ENCODE peak calls at places on chromosomes 11 and 22, in four cellular contexts. One of them, this sample, is unnamed.

GRCh38 chr11:120612363-120613263 is 101.1 kb downstream of the GRIK4 start:
- DNase-seq in putamen: no peak
- DNase-seq in tibial artery: no peak
- DNase-seq in iPS-NIHi11: no peak
- DNase-seq in this sample: no peak

GRCh38 chr22:17396531-17396930 is 27.3 kb downstream of the CECR2 start:
- DNase-seq in putamen: no peak
- DNase-seq in tibial artery: no peak
- DNase-seq in iPS-NIHi11: no peak
- DNase-seq in this sample: no peak

GRCh38 chr11:4751201-4751600 is 18.5 kb downstream of the OR51F1 start:
- DNase-seq in putamen: no peak
- DNase-seq in tibial artery: no peak
- DNase-seq in iPS-NIHi11: no peak
- DNase-seq in this sample: no peak

GRCh38 chr11:68690671-68691401 is 6.5 kb downstream of the GAL start:
- DNase-seq in putamen: no peak
- DNase-seq in tibial artery: no peak
- DNase-seq in iPS-NIHi11: no peak
- DNase-seq in this sample: no peak

GRCh38 chr22:32858121-32858703 is 56.7 kb downstream of the TIMP3 start:
- DNase-seq in putamen: no peak
- DNase-seq in tibial artery: no peak
- DNase-seq in iPS-NIHi11: no peak
- DNase-seq in this sample: no peak

GRCh38 chr11:132886335-132886734 is 646.0 kb downstream of the OPCML start:
- DNase-seq in putamen: no peak
- DNase-seq in tibial artery: no peak
- DNase-seq in iPS-NIHi11: peak; percentile 11
- DNase-seq in this sample: no peak

GRCh38 chr11:37370817-37371216 is 772.8 kb upstream of the RAG2 start:
- DNase-seq in putamen: no peak
- DNase-seq in tibial artery: no peak
- DNase-seq in iPS-NIHi11: no peak
- DNase-seq in this sample: no peak

GRCh38 chr11:27370374-27370773 is 7.4 kb upstream of the CCDC34 start:
- DNase-seq in putamen: no peak
- DNase-seq in tibial artery: no peak
- DNase-seq in iPS-NIHi11: no peak
- DNase-seq in this sample: no peak

GRCh38 chr11:2612884-2613571 is 86.8 kb downstream of the KCNQ1OT1 start:
- DNase-seq in putamen: no peak
- DNase-seq in tibial artery: no peak
- DNase-seq in iPS-NIHi11: no peak
- DNase-seq in this sample: no peak

GRCh38 chr11:110529043-110529442 is 99.3 kb downstream of the FDX1 start:
- DNase-seq in putamen: no peak
- DNase-seq in tibial artery: no peak
- DNase-seq in iPS-NIHi11: peak; percentile 29
- DNase-seq in this sample: no peak

GRCh38 chr11:66261578-66261977 is 6.9 kb upstream of the RAB1B start:
- DNase-seq in putamen: no peak
- DNase-seq in tibial artery: no peak
- DNase-seq in iPS-NIHi11: no peak
- DNase-seq in this sample: no peak

GRCh38 chr11:74418509-74418895 is 20.3 kb upstream of the PGM2L1 start:
- DNase-seq in putamen: no peak
- DNase-seq in tibial artery: no peak
- DNase-seq in iPS-NIHi11: no peak
- DNase-seq in this sample: no peak

GRCh38 chr11:133865466-133865865 is 20.2 kb upstream of the SPATA19 start:
- DNase-seq in putamen: no peak
- DNase-seq in tibial artery: no peak
- DNase-seq in iPS-NIHi11: no peak
- DNase-seq in this sample: no peak

GRCh38 chr22:28345304-28345703 is 334.3 kb downstream of the TTC28 start:
- DNase-seq in putamen: no peak
- DNase-seq in tibial artery: no peak
- DNase-seq in iPS-NIHi11: peak; percentile 34
- DNase-seq in this sample: no peak

GRCh38 chr11:79087238-79087956 is 353.4 kb downstream of the TENM4 start:
- DNase-seq in putamen: no peak
- DNase-seq in tibial artery: no peak
- DNase-seq in iPS-NIHi11: peak; percentile 35
- DNase-seq in this sample: no peak

GRCh38 chr11:2525166-2525861 is 80.5 kb downstream of the KCNQ1 start:
- DNase-seq in putamen: no peak
- DNase-seq in tibial artery: peak; percentile 57
- DNase-seq in iPS-NIHi11: no peak
- DNase-seq in this sample: no peak

GRCh38 chr11:43268161-43268560 is 43.6 kb upstream of the API5 start:
- DNase-seq in putamen: peak; percentile 36
- DNase-seq in tibial artery: no peak
- DNase-seq in iPS-NIHi11: no peak
- DNase-seq in this sample: peak; percentile 23

GRCh38 chr11:112903310-112903709 is 57.9 kb upstream of the NCAM1 start:
- DNase-seq in putamen: peak; percentile 94
- DNase-seq in tibial artery: no peak
- DNase-seq in iPS-NIHi11: no peak
- DNase-seq in this sample: peak; percentile 66

GRCh38 chr11:111555255-111555654 is 14.7 kb downstream of the LAYN start:
- DNase-seq in putamen: no peak
- DNase-seq in tibial artery: no peak
- DNase-seq in iPS-NIHi11: no peak
- DNase-seq in this sample: no peak

GRCh38 chr22:36287881-36288515 is 35.1 kb downstream of the APOL1 start:
- DNase-seq in putamen: no peak
- DNase-seq in tibial artery: peak; percentile 65
- DNase-seq in iPS-NIHi11: no peak
- DNase-seq in this sample: no peak

GRCh38 chr11:31656051-31656450 is 146.5 kb downstream of the ELP4 start:
- DNase-seq in putamen: peak; percentile 18
- DNase-seq in tibial artery: no peak
- DNase-seq in iPS-NIHi11: no peak
- DNase-seq in this sample: no peak

GRCh38 chr22:22061085-22062077 is 78.8 kb upstream of the TOP3B start:
- DNase-seq in putamen: no peak
- DNase-seq in tibial artery: no peak
- DNase-seq in iPS-NIHi11: no peak
- DNase-seq in this sample: no peak

This sample was measured in head of caudate nucleus.